ENCODE peak calls at places on chromosomes 3 and 15, in six cellular contexts. One of them, this sample, is unnamed.
A peak's percentile ranks its signal among the peaks of the same experiment; 100 is the strongest.

GRCh38 chr15:81074773-81075172 is 59.3 kb upstream of the CFAP161 start:
- DNase-seq in MCF 10A: no peak
- DNase-seq in suprapubic skin: no peak
- DNase-seq in cardiac fibroblast: no peak
- DNase-seq in left lung: no peak
- DNase-seq in sigmoid colon: no peak
- DNase-seq in this sample: no peak

GRCh38 chr3:184543848-184544512 is 17.6 kb upstream of the EPHB3 start:
- DNase-seq in MCF 10A: peak; percentile 82
- DNase-seq in suprapubic skin: peak; percentile 86
- DNase-seq in cardiac fibroblast: peak; percentile 86
- DNase-seq in left lung: no peak
- DNase-seq in sigmoid colon: peak; percentile 78
- DNase-seq in this sample: no peak

GRCh38 chr15:69758291-69758771 is 305.7 kb downstream of the RPLP1 start:
- DNase-seq in MCF 10A: no peak
- DNase-seq in suprapubic skin: no peak
- DNase-seq in cardiac fibroblast: peak; percentile 72
- DNase-seq in left lung: no peak
- DNase-seq in sigmoid colon: no peak
- DNase-seq in this sample: no peak

GRCh38 chr3:104180906-104181305 is 1185.8 kb upstream of the ALCAM start:
- DNase-seq in MCF 10A: no peak
- DNase-seq in suprapubic skin: no peak
- DNase-seq in cardiac fibroblast: no peak
- DNase-seq in left lung: no peak
- DNase-seq in sigmoid colon: no peak
- DNase-seq in this sample: no peak

GRCh38 chr15:90231028-90232017 is 2.4 kb downstream of the CIB1 start:
- DNase-seq in MCF 10A: no peak
- DNase-seq in suprapubic skin: no peak
- DNase-seq in cardiac fibroblast: no peak
- DNase-seq in left lung: peak; percentile 85
- DNase-seq in sigmoid colon: peak; percentile 69
- DNase-seq in this sample: no peak

GRCh38 chr3:108489776-108490175 is 20.6 kb downstream of the MYH15 start:
- DNase-seq in MCF 10A: peak; percentile 59
- DNase-seq in suprapubic skin: no peak
- DNase-seq in cardiac fibroblast: peak; percentile 71
- DNase-seq in left lung: no peak
- DNase-seq in sigmoid colon: no peak
- DNase-seq in this sample: no peak

GRCh38 chr3:63809607-63810006 is 9.5 kb upstream of the C3orf49 start:
- DNase-seq in MCF 10A: peak; percentile 66
- DNase-seq in suprapubic skin: no peak
- DNase-seq in cardiac fibroblast: no peak
- DNase-seq in left lung: no peak
- DNase-seq in sigmoid colon: no peak
- DNase-seq in this sample: no peak

GRCh38 chr3:100706365-100706764 is 2.9 kb upstream of the TFG start:
- DNase-seq in MCF 10A: peak; percentile 14
- DNase-seq in suprapubic skin: no peak
- DNase-seq in cardiac fibroblast: peak; percentile 33
- DNase-seq in left lung: no peak
- DNase-seq in sigmoid colon: no peak
- DNase-seq in this sample: no peak

GRCh38 chr15:30827625-30828303 is 76.0 kb upstream of the FAN1 start:
- DNase-seq in MCF 10A: peak; percentile 8
- DNase-seq in suprapubic skin: no peak
- DNase-seq in cardiac fibroblast: no peak
- DNase-seq in left lung: no peak
- DNase-seq in sigmoid colon: no peak
- DNase-seq in this sample: no peak

GRCh38 chr3:129162729-129163579 is 2.1 kb upstream of the ISY1 start:
- DNase-seq in MCF 10A: peak; percentile 40
- DNase-seq in suprapubic skin: no peak
- DNase-seq in cardiac fibroblast: no peak
- DNase-seq in left lung: no peak
- DNase-seq in sigmoid colon: no peak
- DNase-seq in this sample: no peak

GRCh38 chr3:32106929-32107362 is 526 bp downstream of the GPD1L start:
- DNase-seq in MCF 10A: peak; percentile 62
- DNase-seq in suprapubic skin: no peak
- DNase-seq in cardiac fibroblast: peak; percentile 7
- DNase-seq in left lung: peak; percentile 85
- DNase-seq in sigmoid colon: peak; percentile 66
- DNase-seq in this sample: no peak

GRCh38 chr15:31278544-31279220 is 48.0 kb upstream of the KLF13 start:
- DNase-seq in MCF 10A: no peak
- DNase-seq in suprapubic skin: peak; percentile 58
- DNase-seq in cardiac fibroblast: no peak
- DNase-seq in left lung: no peak
- DNase-seq in sigmoid colon: peak; percentile 60
- DNase-seq in this sample: peak; percentile 69

GRCh38 chr3:28791713-28792255 is 443.2 kb upstream of the AZI2 start:
- DNase-seq in MCF 10A: no peak
- DNase-seq in suprapubic skin: no peak
- DNase-seq in cardiac fibroblast: no peak
- DNase-seq in left lung: no peak
- DNase-seq in sigmoid colon: no peak
- DNase-seq in this sample: no peak

GRCh38 chr3:42421818-42422796 is 11.7 kb upstream of the LYZL4 start:
- DNase-seq in MCF 10A: no peak
- DNase-seq in suprapubic skin: no peak
- DNase-seq in cardiac fibroblast: no peak
- DNase-seq in left lung: no peak
- DNase-seq in sigmoid colon: no peak
- DNase-seq in this sample: no peak

GRCh38 chr15:88243895-88244787 is 12.4 kb downstream of the NTRK3 start:
- DNase-seq in MCF 10A: peak; percentile 37
- DNase-seq in suprapubic skin: no peak
- DNase-seq in cardiac fibroblast: peak; percentile 51
- DNase-seq in left lung: no peak
- DNase-seq in sigmoid colon: no peak
- DNase-seq in this sample: no peak

DNA sequence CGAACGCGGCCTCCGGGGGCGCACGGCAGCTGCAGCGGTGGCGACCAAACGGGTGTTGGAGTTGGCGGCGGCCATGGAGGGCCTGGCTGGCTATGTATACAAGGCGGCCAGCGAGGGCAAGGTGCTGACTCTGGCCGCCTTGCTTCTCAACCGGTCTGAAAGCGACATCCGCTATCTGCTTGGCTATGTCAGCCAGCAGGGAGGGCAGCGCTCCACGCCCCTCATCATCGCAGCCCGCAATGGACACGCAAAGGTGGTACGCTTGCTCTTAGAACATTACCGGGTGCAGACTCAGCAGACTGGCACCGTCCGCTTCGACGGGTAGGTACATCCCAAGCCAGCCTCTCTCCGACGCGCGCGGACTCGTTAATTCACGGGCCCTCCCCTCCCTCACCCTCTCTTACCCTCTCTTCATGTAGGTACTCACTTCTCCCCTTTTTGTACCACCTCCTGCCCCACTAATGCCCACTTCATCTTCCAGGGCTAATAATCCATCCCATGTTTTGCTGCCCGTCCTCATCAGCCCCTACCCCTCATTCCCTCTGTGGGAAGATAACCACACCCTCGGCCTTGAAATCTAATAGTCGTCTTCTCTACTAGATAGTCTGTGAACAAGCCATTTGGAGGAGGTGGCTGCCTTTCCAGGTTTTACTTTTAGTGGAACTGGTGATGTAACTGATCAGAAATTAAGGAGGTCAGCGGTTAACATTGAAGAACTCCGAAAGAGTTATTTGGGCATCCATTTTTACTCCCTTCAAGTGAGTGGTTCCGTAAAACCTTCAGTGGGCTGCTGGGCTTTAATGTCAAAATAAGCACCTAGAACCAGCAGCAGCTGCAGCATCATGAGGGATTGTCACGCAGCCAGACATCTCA is 1.0 kb downstream of the FEM1B start:
- DNase-seq in MCF 10A: peak; percentile 28
- DNase-seq in suprapubic skin: peak; percentile 84
- DNase-seq in cardiac fibroblast: peak; percentile 20
- DNase-seq in left lung: no peak
- DNase-seq in sigmoid colon: no peak
- DNase-seq in this sample: peak; percentile 95
- TF ChIP-seq CTCF in MCF 10A: peak; percentile 30
- TF ChIP-seq CTCF in suprapubic skin: peak; percentile 42
- TF ChIP-seq CTCF in cardiac fibroblast: peak; percentile 34
- TF ChIP-seq CTCF in left lung: no peak
- TF ChIP-seq CTCF in sigmoid colon: peak; percentile 39
- TF ChIP-seq CTCF in this sample: peak; percentile 19

GRCh38 chr3:101992861-101993260 is 143.5 kb downstream of the NFKBIZ start:
- DNase-seq in MCF 10A: no peak
- DNase-seq in suprapubic skin: no peak
- DNase-seq in cardiac fibroblast: peak; percentile 49
- DNase-seq in left lung: no peak
- DNase-seq in sigmoid colon: no peak
- DNase-seq in this sample: no peak

GRCh38 chr3:101996832-101997231 is 147.5 kb downstream of the NFKBIZ start:
- DNase-seq in MCF 10A: no peak
- DNase-seq in suprapubic skin: no peak
- DNase-seq in cardiac fibroblast: no peak
- DNase-seq in left lung: no peak
- DNase-seq in sigmoid colon: no peak
- DNase-seq in this sample: no peak

GRCh38 chr3:101998256-101998926 is 149.1 kb downstream of the NFKBIZ start:
- DNase-seq in MCF 10A: no peak
- DNase-seq in suprapubic skin: no peak
- DNase-seq in cardiac fibroblast: no peak
- DNase-seq in left lung: no peak
- DNase-seq in sigmoid colon: no peak
- DNase-seq in this sample: no peak

GRCh38 chr3:101994386-101994785 is 145.1 kb downstream of the NFKBIZ start:
- DNase-seq in MCF 10A: peak; percentile 25
- DNase-seq in suprapubic skin: no peak
- DNase-seq in cardiac fibroblast: no peak
- DNase-seq in left lung: no peak
- DNase-seq in sigmoid colon: no peak
- DNase-seq in this sample: no peak

DNA sequence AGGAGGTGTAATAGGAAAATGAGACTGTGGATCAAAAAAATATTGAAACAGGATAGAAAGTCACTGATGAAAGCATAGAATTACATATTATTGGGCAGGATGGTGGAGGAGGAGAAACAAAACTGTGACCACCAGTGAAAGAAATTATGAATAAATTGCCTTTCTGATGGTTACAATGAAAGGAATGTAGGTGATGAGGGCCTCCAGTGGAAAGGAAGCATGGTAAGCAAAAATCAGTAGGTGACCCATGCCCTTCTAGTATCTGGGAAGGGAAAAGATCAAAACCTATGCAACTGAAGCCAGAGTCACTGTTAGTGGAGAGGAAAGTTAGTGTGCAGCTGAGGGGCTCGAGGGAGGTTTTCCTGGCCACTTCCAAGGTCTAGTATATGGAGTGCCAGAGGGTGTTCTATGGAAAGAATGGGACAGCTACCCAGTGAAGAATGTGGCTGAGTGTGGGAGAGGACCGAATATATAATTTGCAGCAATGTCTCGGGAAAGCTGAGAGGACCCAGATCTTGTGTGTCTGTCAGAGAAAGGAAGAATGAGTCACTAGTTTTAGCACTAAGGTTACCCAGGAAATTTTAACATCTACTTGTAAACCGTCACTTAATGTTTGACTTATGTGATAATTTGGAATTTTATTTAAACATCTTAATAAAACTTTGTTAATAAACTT is 146.2 kb downstream of the NFKBIZ start:
- DNase-seq in MCF 10A: peak; percentile 24
- DNase-seq in suprapubic skin: no peak
- DNase-seq in cardiac fibroblast: peak; percentile 65
- DNase-seq in left lung: no peak
- DNase-seq in sigmoid colon: no peak
- DNase-seq in this sample: no peak
- TF ChIP-seq CTCF in MCF 10A: no peak
- TF ChIP-seq CTCF in suprapubic skin: no peak
- TF ChIP-seq CTCF in cardiac fibroblast: no peak
- TF ChIP-seq CTCF in left lung: no peak
- TF ChIP-seq CTCF in sigmoid colon: no peak
- TF ChIP-seq CTCF in this sample: no peak

GRCh38 chr3:16028604-16029003 is 145.9 kb upstream of the GALNT15 start:
- DNase-seq in MCF 10A: no peak
- DNase-seq in suprapubic skin: no peak
- DNase-seq in cardiac fibroblast: no peak
- DNase-seq in left lung: no peak
- DNase-seq in sigmoid colon: no peak
- DNase-seq in this sample: no peak
- TF ChIP-seq CTCF in MCF 10A: no peak
- TF ChIP-seq CTCF in suprapubic skin: no peak
- TF ChIP-seq CTCF in cardiac fibroblast: no peak
- TF ChIP-seq CTCF in left lung: no peak
- TF ChIP-seq CTCF in sigmoid colon: no peak
- TF ChIP-seq CTCF in this sample: no peak

GRCh38 chr3:107430214-107431047 is 53.2 kb downstream of the CCDC54 start:
- DNase-seq in MCF 10A: no peak
- DNase-seq in suprapubic skin: no peak
- DNase-seq in cardiac fibroblast: peak; percentile 40
- DNase-seq in left lung: no peak
- DNase-seq in sigmoid colon: no peak
- DNase-seq in this sample: no peak
- TF ChIP-seq CTCF in MCF 10A: no peak
- TF ChIP-seq CTCF in suprapubic skin: no peak
- TF ChIP-seq CTCF in cardiac fibroblast: no peak
- TF ChIP-seq CTCF in left lung: no peak
- TF ChIP-seq CTCF in sigmoid colon: no peak
- TF ChIP-seq CTCF in this sample: no peak

DNA sequence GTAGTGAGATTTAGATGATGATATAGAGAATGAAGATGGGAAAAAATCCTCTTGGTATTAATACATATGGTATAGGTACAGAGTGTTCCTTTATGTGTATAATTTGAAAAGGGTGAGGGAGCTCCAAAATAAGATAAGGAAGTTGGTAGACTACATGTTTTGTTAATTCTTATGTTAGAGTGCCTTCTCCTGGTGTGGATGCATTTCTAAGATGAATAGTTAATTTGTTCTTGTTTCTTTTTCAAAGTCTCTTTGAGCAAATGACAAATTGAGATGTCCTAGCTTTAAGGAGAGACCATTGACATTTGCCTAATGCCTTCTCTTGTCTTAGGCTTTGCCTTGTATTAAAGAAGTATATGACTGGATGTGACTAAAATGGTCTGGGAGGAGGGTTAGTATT is 34.1 kb downstream of the AKAP13 start:
- DNase-seq in MCF 10A: peak; percentile 46
- DNase-seq in suprapubic skin: no peak
- DNase-seq in cardiac fibroblast: peak; percentile 63
- DNase-seq in left lung: no peak
- DNase-seq in sigmoid colon: no peak
- DNase-seq in this sample: no peak
- TF ChIP-seq CTCF in MCF 10A: no peak
- TF ChIP-seq CTCF in suprapubic skin: no peak
- TF ChIP-seq CTCF in cardiac fibroblast: peak; percentile 7
- TF ChIP-seq CTCF in left lung: no peak
- TF ChIP-seq CTCF in sigmoid colon: peak; percentile 23
- TF ChIP-seq CTCF in this sample: peak; percentile 74

DNA sequence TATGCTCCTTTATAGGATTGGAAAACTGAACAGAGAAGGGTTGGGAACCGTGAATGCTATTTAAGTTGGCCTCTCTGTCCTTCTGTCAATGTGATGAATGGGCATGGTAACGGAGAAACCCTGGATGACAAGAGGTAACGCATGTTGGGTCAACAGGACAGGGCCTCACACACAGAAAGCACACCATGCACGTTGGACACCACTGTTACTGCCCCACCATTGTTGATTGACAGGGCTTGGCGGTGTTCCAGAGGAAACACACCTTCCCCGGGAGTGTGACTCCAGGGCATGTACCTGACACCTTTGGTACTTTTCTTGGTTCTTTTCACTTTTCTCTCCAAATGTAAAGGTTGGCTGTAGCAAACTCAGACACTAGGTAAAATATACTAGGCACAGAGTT is 548.5 kb downstream of the OCA2 start:
- DNase-seq in MCF 10A: no peak
- DNase-seq in suprapubic skin: no peak
- DNase-seq in cardiac fibroblast: no peak
- DNase-seq in left lung: no peak
- DNase-seq in sigmoid colon: no peak
- DNase-seq in this sample: no peak
- TF ChIP-seq CTCF in MCF 10A: no peak
- TF ChIP-seq CTCF in suprapubic skin: no peak
- TF ChIP-seq CTCF in cardiac fibroblast: no peak
- TF ChIP-seq CTCF in left lung: no peak
- TF ChIP-seq CTCF in sigmoid colon: no peak
- TF ChIP-seq CTCF in this sample: no peak

This sample was measured in chondrocyte.